ENCODE peak calls at places on chromosomes 12 and 14, in five cellular contexts. E is left ventricle myocardium inferior, A is pancreas, G is aorta, I is PC-3. H is an unnamed sample. For H3K27me3, the result is how much of the 10 kb centered on the place peaks cover.

GRCh38 chr14:92848941-92849340 is 54.8 kb downstream of the GOLGA5 start:
- DNase-seq in E (no peak), A (no peak), G (no peak), I (no peak), H (no peak)

GRCh38 chr12:115451151-115451784 is 767.3 kb upstream of the TBX3 start:
- DNase-seq in E (no peak), A (no peak), G (no peak), I (no peak), H (no peak)

GRCh38 chr14:100389497-100390104 is 66.5 kb downstream of the SLC25A47 start:
- DNase-seq in E (no peak), A (peak), G (no peak), I (no peak), H (no peak)

GRCh38 chr12:47988073-47989022 is 15.9 kb downstream of the COL2A1 start:
- DNase-seq in E (no peak), A (peak), G (peak), I (no peak), H (peak)

GRCh38 chr14:32009636-32010560 is 67.2 kb upstream of the ARHGAP5 start:
- DNase-seq in E (no peak), A (no peak), G (no peak), I (peak), H (no peak)

GRCh38 chr12:6828671-6829531 is 694 bp downstream of the P3H3 start:
- DNase-seq in E (peak), A (peak), G (peak), I (no peak), H (peak)

GRCh38 chr14:100132161-100132902 is 27.1 kb downstream of the DEGS2 start:
- DNase-seq in E (no peak), A (no peak), G (peak), I (no peak), H (no peak)

GRCh38 chr12:71799105-71799504 is 40.5 kb upstream of the TBC1D15 start:
- DNase-seq in E (no peak), A (no peak), G (no peak), I (peak), H (no peak)

GRCh38 chr14:104562606-104563005 is 17.0 kb upstream of the C14orf180 start:
- DNase-seq in E (no peak), A (peak), G (peak), I (no peak), H (no peak)

GRCh38 chr14:88552859-88553258 is 1.9 kb downstream of the PTPN21 start:
- DNase-seq in E (no peak), A (no peak), G (no peak), I (no peak), H (no peak)

GRCh38 chr14:96051231-96051630 is 12.1 kb downstream of the C14orf132 start:
- DNase-seq in E (no peak), A (no peak), G (no peak), I (no peak), H (no peak)

GRCh38 chr14:97120204-97121120 is 323.3 kb downstream of the VRK1 start:
- DNase-seq in E (no peak), A (no peak), G (no peak), I (peak), H (no peak)

GRCh38 chr12:22334696-22335290 is at the start of gene ST8SIA1:
- DNase-seq in E (peak), A (peak), G (peak), I (no peak), H (peak)

GRCh38 chr14:63852271-63852816 is 460 bp upstream of the SYNE2 start:
- DNase-seq in E (no peak), A (no peak), G (no peak), I (no peak), H (no peak)

GRCh38 chr14:51014625-51015024 is 70.3 kb upstream of the PYGL start:
- DNase-seq in E (no peak), A (no peak), G (no peak), I (peak), H (no peak)

GRCh38 chr12:49043856-49044258 is 16.7 kb downstream of the KMT2D start:
- DNase-seq in E (peak), A (no peak), G (peak), I (peak), H (peak)

GRCh38 chr12:13570005-13570694 is 373.6 kb downstream of the EMP1 start:
- DNase-seq in E (no peak), A (no peak), G (no peak), I (no peak), H (no peak)

GRCh38 chr12:65999564-66000280 is 130.8 kb downstream of the LLPH start:
- DNase-seq in E (no peak), A (no peak), G (no peak), I (peak), H (no peak)

GRCh38 chr12:44537354-44537753 is 338.8 kb downstream of the NELL2 start:
- DNase-seq in E (no peak), A (no peak), G (no peak), I (no peak), H (no peak)

GRCh38 chr12:5758347-5758746 is 186.7 kb downstream of the ANO2 start:
- DNase-seq in E (no peak), A (no peak), G (no peak), I (no peak), H (no peak)

GRCh38 chr12:50536831-50537537 is 32.2 kb downstream of the DIP2B start:
- DNase-seq in E (no peak), A (no peak), G (no peak), I (no peak), H (no peak)

GRCh38 chr12:80936642-80937390 is 918 bp downstream of the LIN7A start:
- DNase-seq in E (peak), A (peak), G (peak), I (peak), H (no peak)

GRCh38 chr12:113135178-113136127 is at the start of gene RASAL1:
- DNase-seq in E (no peak), A (peak), G (peak), I (peak), H (peak)
- H3K27ac ChIP-seq in E (no peak), A (no peak), G (no peak), I (no peak), H (peak)

GRCh38 chr14:103390605-103391004 is 5.4 kb downstream of the MARK3 start:
- DNase-seq in E (no peak), A (no peak), G (no peak), I (no peak), H (no peak)

GRCh38 chr14:103391048-103391447 is 5.8 kb downstream of the MARK3 start:
- DNase-seq in E (no peak), A (no peak), G (no peak), I (peak), H (no peak)

GRCh38 chr14:103386632-103387329 is 1.6 kb downstream of the MARK3 start:
- DNase-seq in E (no peak), A (no peak), G (no peak), I (no peak), H (no peak)

GRCh38 chr14:103385994-103386491 is 828 bp downstream of the MARK3 start:
- DNase-seq in E (no peak), A (peak), G (peak), I (peak), H (peak)

GRCh38 chr14:103388664-103389063 is 3.4 kb downstream of the MARK3 start:
- DNase-seq in E (no peak), A (no peak), G (no peak), I (no peak), H (no peak)
- H3K4me3 ChIP-seq in E (peak), A (no peak), G (no peak), I (peak), H (no peak)

GRCh38 chr12:53806689-53807088 is 54.9 kb upstream of the CISTR start:
- DNase-seq in E (no peak), A (no peak), G (no peak), I (peak), H (no peak)

GRCh38 chr12:53803703-53804102 is 51.9 kb upstream of the CISTR start:
- DNase-seq in E (no peak), A (no peak), G (no peak), I (no peak), H (no peak)

GRCh38 chr12:53805801-53806200 is 54.0 kb upstream of the CISTR start:
- DNase-seq in E (no peak), A (no peak), G (no peak), I (peak), H (no peak)

GRCh38 chr12:53804429-53804828 is 52.6 kb upstream of the CISTR start:
- DNase-seq in E (no peak), A (no peak), G (no peak), I (peak), H (no peak)

DNA sequence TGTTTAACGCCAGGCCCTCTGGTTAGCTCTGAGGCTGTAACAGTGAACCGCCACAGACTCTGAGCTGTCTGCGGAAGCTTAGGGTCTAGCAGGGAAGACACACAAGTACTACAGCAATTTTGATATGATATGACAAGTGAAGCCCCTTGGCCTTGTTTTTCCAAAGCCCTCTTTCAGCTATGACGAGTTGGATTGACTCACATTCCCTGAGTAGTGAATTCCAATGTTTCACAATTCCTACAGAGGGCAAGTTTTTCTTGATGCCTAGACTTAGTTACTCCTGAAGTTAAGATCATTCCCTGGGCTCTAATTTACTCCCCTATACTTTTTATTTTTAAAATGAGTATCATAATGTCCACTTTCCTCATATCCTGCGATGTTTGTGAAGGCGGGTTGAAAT is 53.3 kb upstream of the CISTR start:
- DNase-seq in E (no peak), A (no peak), G (no peak), I (peak), H (no peak)
- H3K27me3 ChIP-seq in E (half or more), A (under half), G (under half), I (under half), H (under half)

GRCh38 chr12:128316078-128316477 is 49.1 kb downstream of the TMEM132C start:
- DNase-seq in E (no peak), A (no peak), G (no peak), I (no peak), H (no peak)

GRCh38 chr12:128318946-128319345 is 52.0 kb downstream of the TMEM132C start:
- DNase-seq in E (no peak), A (no peak), G (no peak), I (no peak), H (no peak)

GRCh38 chr12:128316981-128317526 is 50.1 kb downstream of the TMEM132C start:
- DNase-seq in E (no peak), A (no peak), G (no peak), I (no peak), H (no peak)

DNA sequence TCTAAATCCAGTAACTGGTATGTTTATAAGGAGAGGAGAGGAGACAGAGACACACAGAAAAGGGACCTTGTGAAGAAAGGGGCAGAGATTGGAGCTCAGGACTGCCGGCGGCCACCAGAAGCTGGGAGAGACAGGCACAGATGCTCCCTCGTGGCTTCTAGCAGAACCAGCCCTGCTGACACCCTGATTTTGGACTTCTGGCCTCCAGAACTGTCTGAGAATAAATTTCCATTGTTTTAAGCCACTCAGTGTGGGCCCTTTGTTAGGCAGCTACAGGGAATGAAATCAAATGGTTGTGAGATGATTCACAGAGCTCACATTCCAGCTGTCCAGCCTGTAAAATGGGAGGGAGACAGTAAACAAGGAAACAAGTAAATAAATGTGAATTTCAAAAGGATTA is 47.6 kb downstream of the TMEM132C start:
- DNase-seq in E (no peak), A (no peak), G (no peak), I (no peak), H (no peak)
- H3K27ac ChIP-seq in E (no peak), A (no peak), G (no peak), I (no peak), H (peak)

GRCh38 chr14:44165286-44165685 is 341.8 kb downstream of the FSCB start:
- DNase-seq in E (no peak), A (no peak), G (no peak), I (no peak), H (no peak)
- H3K4me3 ChIP-seq in E (no peak), A (no peak), G (no peak), I (no peak), H (no peak)

GRCh38 chr12:23947395-23947794 is 2.1 kb downstream of the SOX5 start:
- DNase-seq in E (no peak), A (no peak), G (no peak), I (no peak), H (no peak)

GRCh38 chr12:23950775-23951391 is 1.4 kb upstream of the SOX5 start:
- DNase-seq in E (no peak), A (peak), G (no peak), I (no peak), H (no peak)

GRCh38 chr12:23952071-23952470 is 2.6 kb upstream of the SOX5 start:
- DNase-seq in E (no peak), A (no peak), G (no peak), I (no peak), H (no peak)

GRCh38 chr12:23950011-23950774 is 723 bp upstream of the SOX5 start:
- DNase-seq in E (no peak), A (no peak), G (no peak), I (no peak), H (no peak)

DNA sequence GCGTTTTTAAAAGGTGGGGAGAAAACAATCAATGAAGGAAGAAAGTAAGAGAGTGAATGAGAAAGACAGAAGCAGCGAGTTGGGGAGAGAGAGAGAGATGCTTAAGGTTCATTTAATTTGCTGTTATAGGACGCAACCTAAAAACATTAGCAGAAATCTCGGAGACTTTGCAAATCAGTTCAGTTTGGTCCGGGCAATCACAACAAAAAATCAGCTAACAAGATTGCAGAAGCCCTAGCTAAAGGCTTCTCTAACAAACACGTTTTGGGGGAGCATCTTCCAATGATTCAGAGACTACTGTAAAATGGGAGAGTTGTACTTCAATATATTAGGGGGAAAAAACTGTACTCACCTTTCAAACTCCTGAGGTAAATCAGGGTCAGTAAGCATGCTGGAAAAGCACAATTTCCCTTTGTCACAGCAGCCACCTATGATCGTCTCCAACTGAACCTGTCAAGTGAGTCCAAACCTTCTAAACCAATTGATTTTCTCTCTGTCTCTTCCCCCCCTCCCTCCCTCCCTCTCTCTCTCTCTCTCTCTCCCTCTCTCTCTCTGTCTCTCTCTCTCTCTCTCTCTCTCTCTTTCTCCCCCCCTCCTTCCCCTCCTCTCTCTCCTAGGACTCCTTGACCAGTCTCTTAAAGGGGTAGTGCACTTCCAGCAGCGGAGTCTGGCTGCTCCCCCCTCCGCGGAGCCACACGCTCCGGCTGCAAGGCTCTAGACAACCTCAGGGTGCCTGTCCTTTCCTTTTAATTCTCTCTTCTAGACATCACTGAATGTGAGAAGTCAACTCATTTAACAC is at the start of gene SOX5:
- DNase-seq in E (peak), A (peak), G (peak), I (no peak), H (peak)
- H3K27me3 ChIP-seq in E (under half), A (under half), G (under half), I (under half), H (under half)

DNA sequence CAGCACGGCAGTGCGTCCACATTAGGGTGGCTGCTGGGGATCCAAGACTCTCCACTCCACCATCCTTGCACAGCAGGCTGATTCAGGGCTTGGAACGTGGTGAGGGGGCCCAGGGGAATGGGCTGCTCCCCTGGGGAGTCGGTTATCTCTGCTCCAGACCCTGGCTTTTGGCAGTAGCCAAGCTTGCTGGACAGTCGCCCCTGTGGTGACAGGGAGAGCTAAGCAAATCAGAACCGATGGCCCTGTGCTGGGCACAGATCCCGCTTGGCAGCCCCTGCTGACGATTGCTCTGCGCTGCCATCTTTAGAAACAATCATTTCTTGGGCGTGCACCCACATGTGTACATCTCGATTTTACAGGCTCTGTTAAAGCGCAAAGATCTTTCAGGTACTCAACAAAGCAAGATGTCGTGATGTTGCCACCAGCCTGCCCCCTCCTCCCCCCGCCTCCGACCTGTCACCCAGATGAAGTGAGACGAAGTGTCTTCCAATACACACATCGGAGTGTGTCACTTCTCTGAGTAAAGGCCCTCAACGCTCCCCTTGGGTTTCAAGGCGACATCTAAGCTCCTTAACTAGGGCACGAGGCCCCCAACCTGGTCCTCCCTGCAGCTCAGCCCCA is 55.7 kb downstream of the PITPNM2 start:
- DNase-seq in E (no peak), A (no peak), G (no peak), I (no peak), H (no peak)
- H3K27ac ChIP-seq in E (peak), A (no peak), G (peak), I (peak), H (peak)

DNA sequence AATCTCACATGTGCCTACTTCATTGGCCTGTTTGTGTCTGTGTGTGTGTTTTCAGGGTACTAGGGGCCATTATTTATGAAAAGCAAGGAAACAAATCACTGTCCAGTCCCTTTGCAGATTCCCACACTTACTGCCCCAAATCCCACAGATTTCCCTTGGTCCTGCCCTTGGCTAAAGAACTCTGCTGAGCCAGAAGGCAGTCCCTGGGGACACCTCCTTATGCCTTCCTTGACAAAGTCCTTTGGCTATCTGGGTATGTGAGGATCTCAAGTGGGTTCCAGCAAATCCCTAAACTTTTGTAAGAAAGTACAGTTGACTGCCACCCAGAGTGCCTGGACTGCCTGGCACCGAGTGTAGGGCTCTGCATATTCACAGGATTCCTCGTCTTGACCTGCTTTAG is 388.0 kb downstream of the BCAT1 start:
- DNase-seq in E (no peak), A (no peak), G (peak), I (no peak), H (no peak)
- H3K4me3 ChIP-seq in E (peak), A (no peak), G (peak), I (no peak), H (peak)

GRCh38 chr14:44461811-44462210 is 45.3 kb downstream of the FSCB start:
- DNase-seq in E (no peak), A (no peak), G (no peak), I (no peak), H (no peak)

GRCh38 chr14:44462372-44462771 is 44.7 kb downstream of the FSCB start:
- DNase-seq in E (no peak), A (no peak), G (no peak), I (no peak), H (no peak)

GRCh38 chr14:44463386-44464004 is 43.6 kb downstream of the FSCB start:
- DNase-seq in E (no peak), A (no peak), G (no peak), I (no peak), H (no peak)
- H3K27me3 ChIP-seq in E (under half), A (under half), G (under half), I (under half), H (under half)

H was measured in dorsolateral prefrontal cortex.